ENCODE peak calls at places on chromosomes 7 and 10, in eight cellular contexts. V is RPMI8226; X is stimulated activated CD4-positive, alpha-beta T cell treated with anti-CD3 and anti-CD28 coated beads, Interleukin-1b, Interleukin-23, amount 100 ng/mL, for 1 hour; M is activated CD4-positive, alpha-beta T cell treated with anti-CD3 and anti-CD28 coated beads, Interleukin-2, amount 50 U/mL, for 4 hours; G is NCI-H187 treated with DMSO at 0.1 percent for 48 hours; I is NCI-H1930; A is spleen; H is activated T-cell treated with anti-CD3 and anti-CD28 coated beads, Interleukin-2, amount 50 U/mL, for 72 hours. J is an unnamed sample.
A peak's percentile ranks its signal among the peaks of the same experiment; 100 is the strongest.

GRCh38 chr10:73875139-73875475 is 752 bp upstream of the CAMK2G start:
- DNase-seq in A (no peak), H (peak; percentile 42), X (no peak), G (no peak), M (no peak), I (no peak), V (no peak), J (peak; percentile 50)

GRCh38 chr10:234708-235406 is 99.6 kb downstream of the ZMYND11 start:
- DNase-seq in I (no peak), M (no peak), G (no peak), V (no peak), A (no peak), H (no peak), X (no peak), J (no peak)

GRCh38 chr7:151688236-151688780 is 168.6 kb upstream of the RHEB start:
- DNase-seq in A (peak; percentile 48), I (no peak), M (no peak), V (no peak), G (no peak), X (no peak), H (no peak), J (no peak)

GRCh38 chr10:30027057-30028005 is 32.1 kb downstream of the JCAD start:
- DNase-seq in H (peak; percentile 90), M (peak; percentile 79), I (no peak), A (peak; percentile 95), V (peak; percentile 89), X (peak; percentile 60), G (peak; percentile 3), J (peak; percentile 59)

GRCh38 chr10:48625013-48625412 is 20.1 kb upstream of the ARHGAP22 start:
- DNase-seq in A (no peak), X (no peak), V (no peak), M (no peak), I (no peak), G (no peak), H (no peak), J (no peak)

GRCh38 chr10:72272689-72273409 is 875 bp upstream of the DDIT4 start:
- DNase-seq in A (peak; percentile 96), G (no peak), M (no peak), H (peak; percentile 72), V (peak; percentile 77), I (peak; percentile 84), X (no peak), J (peak; percentile 97)

GRCh38 chr10:4775808-4776207 is 50.2 kb upstream of the AKR1E2 start:
- DNase-seq in X (no peak), V (no peak), M (no peak), I (no peak), A (no peak), G (no peak), H (no peak), J (no peak)

GRCh38 chr7:13540429-13540828 is 449.0 kb downstream of the ETV1 start:
- DNase-seq in V (no peak), A (no peak), I (no peak), G (no peak), X (no peak), M (no peak), H (no peak), J (no peak)

GRCh38 chr7:108247646-108248045 is 117.5 kb upstream of the LAMB4 start:
- DNase-seq in G (no peak), X (no peak), V (no peak), A (no peak), I (no peak), M (no peak), H (no peak), J (no peak)

GRCh38 chr10:60508831-60509230 is 119.2 kb upstream of the ANK3 start:
- DNase-seq in H (no peak), M (no peak), X (no peak), A (no peak), I (no peak), G (no peak), V (no peak), J (no peak)

GRCh38 chr10:132572545-132572937 is 35.0 kb downstream of the INPP5A start:
- DNase-seq in I (no peak), A (no peak), G (no peak), H (no peak), X (no peak), M (no peak), V (peak; percentile 11), J (peak; percentile 58)

GRCh38 chr7:5598769-5599371 is 175.2 kb upstream of the TNRC18 start:
- DNase-seq in H (no peak), V (peak; percentile 46), M (no peak), X (no peak), I (no peak), G (no peak), A (no peak), J (peak; percentile 65)

GRCh38 chr7:129786825-129787563 is 165.8 kb downstream of the UBE2H start:
- DNase-seq in V (no peak), H (no peak), M (no peak), X (no peak), G (no peak), I (no peak), A (peak; percentile 55), J (no peak)

GRCh38 chr10:102420810-102421644 is at the start of gene FBXL15:
- DNase-seq in I (peak; percentile 93), H (peak; percentile 97), X (peak; percentile 90), V (peak; percentile 95), G (peak; percentile 58), M (peak; percentile 90), A (peak; percentile 98), J (peak; percentile 93)

GRCh38 chr10:31912898-31913847 is 15.5 kb downstream of the ARHGAP12 start:
- DNase-seq in G (no peak), M (no peak), V (no peak), I (no peak), H (no peak), A (no peak), X (no peak), J (no peak)

GRCh38 chr10:127832456-127832855 is 60.3 kb downstream of the CLRN3 start:
- DNase-seq in X (no peak), G (no peak), V (no peak), M (no peak), I (no peak), A (no peak), H (no peak), J (no peak)

GRCh38 chr7:28456037-28456436 is 43.7 kb downstream of the CREB5 start:
- DNase-seq in V (no peak), X (no peak), I (no peak), G (no peak), H (no peak), M (no peak), A (no peak), J (no peak)

GRCh38 chr7:72211175-72211574 is 201.0 kb downstream of the CALN1 start:
- DNase-seq in H (no peak), X (no peak), V (no peak), I (no peak), A (no peak), G (no peak), M (no peak), J (no peak)

GRCh38 chr7:85185355-85186082 is 1.3 kb downstream of the SEMA3D start:
- DNase-seq in H (no peak), M (no peak), X (no peak), A (peak; percentile 79), I (no peak), G (no peak), V (no peak), J (no peak)

GRCh38 chr7:82740246-82740848 is 296.8 kb upstream of the CACNA2D1 start:
- DNase-seq in I (peak; percentile 55), H (peak; percentile 6), G (no peak), A (no peak), V (peak; percentile 51), M (no peak), X (no peak), J (peak; percentile 57)

GRCh38 chr10:927131-927530 is 4.4 kb downstream of the LARP4B start:
- DNase-seq in I (no peak), H (no peak), X (no peak), M (no peak), V (no peak), A (no peak), G (no peak), J (no peak)

GRCh38 chr7:70573202-70573810 is 558.6 kb upstream of the GALNT17 start:
- DNase-seq in H (no peak), I (no peak), V (no peak), M (no peak), A (no peak), G (no peak), X (no peak), J (no peak)

GRCh38 chr7:45923290-45923689 is 2.2 kb upstream of the IGFBP3 start:
- DNase-seq in M (peak; percentile 17), H (peak; percentile 69), V (peak; percentile 86), X (no peak), A (peak; percentile 86), I (peak; percentile 61), G (no peak), J (peak; percentile 61)

GRCh38 chr10:32056136-32057040 is at the start of gene KIF5B:
- DNase-seq in X (peak; percentile 70), H (peak; percentile 89), I (peak; percentile 55), A (peak; percentile 96), M (peak; percentile 75), G (no peak), V (peak; percentile 86), J (peak; percentile 84)

GRCh38 chr7:129690701-129691100 is 79.2 kb downstream of the NRF1 start:
- DNase-seq in I (no peak), M (no peak), A (no peak), V (no peak), H (no peak), X (no peak), G (no peak), J (peak; percentile 19)

GRCh38 chr7:25656581-25657026 is 428.3 kb upstream of the NPVF start:
- DNase-seq in V (no peak), I (peak; percentile 44), M (no peak), G (no peak), H (no peak), X (no peak), A (no peak), J (no peak)

GRCh38 chr7:20444041-20444440 is 113.3 kb downstream of the ITGB8 start:
- DNase-seq in H (no peak), A (no peak), I (no peak), V (no peak), X (no peak), M (no peak), G (no peak), J (no peak)

GRCh38 chr10:33600381-33600780 is 265.9 kb upstream of the NRP1 start:
- DNase-seq in A (no peak), H (no peak), M (no peak), G (no peak), I (no peak), X (no peak), V (no peak), J (peak; percentile 18)

GRCh38 chr7:16849295-16850148 is 32.3 kb downstream of the AGR3 start:
- DNase-seq in H (no peak), G (no peak), V (no peak), A (no peak), X (no peak), I (no peak), M (no peak), J (no peak)